ENCODE peak calls at places on chromosome 9, in eight cellular contexts. Z is endodermal cell, L is pancreas, U is HCT116, T is mesendoderm, R is heart right ventricle, E is GM23338, M is PC-9. H is an unnamed sample.

GRCh38 chr9:129146441-129146933 is 31.6 kb downstream of the IER5L start:
- DNase-seq in R (no peak), U (no peak), M (no peak), L (no peak), Z (no peak), T (peak; percentile 44), E (no peak), H (no peak)

GRCh38 chr9:99023831-99024230 is 80.1 kb downstream of the COL15A1 start:
- DNase-seq in Z (no peak), T (no peak), E (no peak), R (no peak), M (no peak), U (no peak), L (no peak), H (no peak)

GRCh38 chr9:137878146-137878941 is 762 bp downstream of the CACNA1B start:
- DNase-seq in E (peak; percentile 90), U (no peak), M (no peak), T (peak; percentile 77), L (no peak), Z (peak; percentile 95), R (peak; percentile 12), H (no peak)

GRCh38 chr9:72478993-72479392 is 42.4 kb upstream of the TMC1 start:
- DNase-seq in U (no peak), M (no peak), Z (no peak), T (no peak), E (no peak), R (no peak), L (no peak), H (no peak)

GRCh38 chr9:19229725-19230355 is 653 bp upstream of the DENND4C start:
- DNase-seq in R (peak; percentile 47), E (peak; percentile 87), L (no peak), M (peak; percentile 53), Z (peak; percentile 92), U (peak; percentile 36), T (peak; percentile 89), H (no peak)

GRCh38 chr9:134618163-134618822 is 23.3 kb upstream of the COL5A1 start:
- DNase-seq in T (no peak), R (no peak), U (no peak), M (no peak), E (no peak), Z (peak; percentile 42), L (no peak), H (no peak)

GRCh38 chr9:132670359-132670815 is at the start of gene GTF3C4:
- DNase-seq in M (peak; percentile 63), L (peak; percentile 83), R (peak; percentile 86), Z (no peak), T (no peak), U (peak; percentile 46), E (peak; percentile 89), H (peak; percentile 80)

GRCh38 chr9:121499427-121500164 is at the start of gene GGTA1:
- DNase-seq in E (peak; percentile 67), Z (peak; percentile 81), R (peak; percentile 73), M (no peak), L (peak; percentile 45), U (no peak), T (peak; percentile 55), H (no peak)

GRCh38 chr9:124480621-124480981 is 26.6 kb downstream of the NR5A1 start:
- DNase-seq in R (no peak), U (peak; percentile 32), L (no peak), T (peak; percentile 85), Z (peak; percentile 91), M (no peak), E (peak; percentile 86), H (no peak)

GRCh38 chr9:105458404-105458803 is 10.6 kb downstream of the FSD1L start:
- DNase-seq in U (no peak), Z (peak; percentile 78), R (no peak), L (no peak), E (peak; percentile 18), T (peak; percentile 83), M (no peak), H (no peak)

DNA sequence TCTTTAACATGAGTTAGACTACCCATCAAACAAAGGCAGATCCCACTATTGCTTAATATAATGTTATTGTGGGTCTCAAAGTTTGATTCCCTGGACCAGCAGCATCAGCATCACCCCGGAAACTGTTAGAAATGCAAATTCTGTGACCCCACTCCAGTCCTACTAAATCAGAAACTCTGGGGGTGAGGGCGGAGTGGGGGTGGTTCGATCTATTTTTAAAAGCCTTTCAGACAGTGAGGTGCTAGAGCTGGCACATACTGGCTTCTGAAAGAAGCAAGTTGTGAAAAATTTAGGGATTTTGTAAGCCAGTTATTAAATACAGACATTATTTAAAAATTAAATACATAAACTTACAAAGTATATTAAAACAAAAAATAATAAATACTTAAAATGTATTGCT is 513.2 kb downstream of the NFIB start:
- DNase-seq in L (no peak), M (no peak), U (no peak), Z (no peak), R (no peak), E (no peak), T (no peak), H (no peak)
- H3K4me3 ChIP-seq in L (no peak overlapping the region), M (no peak overlapping the region), U (no peak overlapping the region), Z (no peak overlapping the region), R (no peak overlapping the region), E (no peak overlapping the region), T (no peak overlapping the region), H (no peak overlapping the region)

GRCh38 chr9:97502984-97503861 is 1.8 kb downstream of the TMOD1 start:
- DNase-seq in R (peak; percentile 21), M (no peak), U (no peak), L (peak; percentile 25), E (peak; percentile 49), T (peak; percentile 79), Z (peak; percentile 72), H (no peak)
- H3K27ac ChIP-seq in R (peak overlapping the region; percentile 93), M (no peak overlapping the region), U (no peak overlapping the region), L (peak overlapping the region; percentile 84), E (no peak overlapping the region), T (peak overlapping the region; percentile 72), Z (no peak overlapping the region), H (peak overlapping the region; percentile 73)

DNA sequence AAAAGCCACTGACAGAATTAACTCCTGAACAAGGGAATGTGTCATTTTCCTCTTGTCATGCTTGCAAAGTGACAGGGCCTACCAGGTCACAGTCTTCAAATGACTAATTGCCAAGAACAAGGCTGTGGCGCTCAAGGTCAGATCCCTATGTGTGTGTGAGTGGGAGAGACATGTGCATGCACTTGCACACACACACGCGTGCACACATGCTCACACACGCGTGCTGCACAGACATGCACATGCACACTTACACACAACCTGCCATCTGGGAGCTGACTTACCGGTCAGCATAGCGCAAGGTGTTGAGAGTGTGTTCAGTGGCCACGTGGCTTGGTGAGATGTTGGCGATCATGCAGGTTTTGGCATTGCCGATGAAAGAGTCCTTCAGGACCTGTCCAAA is 69.8 kb downstream of the KIF24 start:
- DNase-seq in L (no peak), T (no peak), M (no peak), R (no peak), E (no peak), Z (no peak), U (no peak), H (no peak)
- H3K4me3 ChIP-seq in L (no peak overlapping the region), T (no peak overlapping the region), M (no peak overlapping the region), R (no peak overlapping the region), E (no peak overlapping the region), Z (no peak overlapping the region), U (no peak overlapping the region), H (no peak overlapping the region)

GRCh38 chr9:372143-372542 is 157.5 kb downstream of the DOCK8 start:
- DNase-seq in T (no peak), E (no peak), L (no peak), Z (no peak), U (no peak), R (no peak), M (no peak), H (no peak)
- H3K27ac ChIP-seq in T (no peak overlapping the region), E (no peak overlapping the region), L (no peak overlapping the region), Z (no peak overlapping the region), U (no peak overlapping the region), R (no peak overlapping the region), M (no peak overlapping the region), H (no peak overlapping the region)

GRCh38 chr9:91424403-91425176 is 958 bp upstream of the NFIL3 start:
- DNase-seq in Z (peak; percentile 75), U (no peak), T (peak; percentile 63), R (peak; percentile 86), E (peak; percentile 69), L (peak; percentile 79), M (peak; percentile 62), H (peak; percentile 77)

GRCh38 chr9:91421987-91422765 is 1.5 kb downstream of the NFIL3 start:
- DNase-seq in L (peak; percentile 38), T (peak; percentile 40), R (peak; percentile 53), U (no peak), M (peak; percentile 63), E (no peak), Z (peak; percentile 56), H (no peak)

GRCh38 chr9:91425270-91425669 is 1.6 kb upstream of the NFIL3 start:
- DNase-seq in L (no peak), T (no peak), Z (no peak), R (no peak), M (no peak), U (no peak), E (no peak), H (no peak)

GRCh38 chr9:91422832-91423711 is 560 bp downstream of the NFIL3 start:
- DNase-seq in L (peak; percentile 78), U (no peak), E (peak; percentile 60), R (peak; percentile 65), T (peak; percentile 77), M (peak; percentile 57), Z (peak; percentile 85), H (peak; percentile 53)

GRCh38 chr9:91423785-91424402 is at the start of gene NFIL3:
- DNase-seq in R (peak; percentile 75), M (peak; percentile 45), E (peak; percentile 77), U (no peak), Z (peak; percentile 88), T (peak; percentile 79), L (peak; percentile 86), H (peak; percentile 74)
- H3K4me3 ChIP-seq in R (peak within 1 kb of the TSS; percentile 48), M (peak within 1 kb of the TSS; percentile 91), E (peak within 1 kb of the TSS; percentile 91), U (peak within 1 kb of the TSS; percentile 92), Z (peak within 1 kb of the TSS; percentile 95), T (peak within 1 kb of the TSS; percentile 65), L (peak within 1 kb of the TSS; percentile 68), H (peak within 1 kb of the TSS; percentile 75)

DNA sequence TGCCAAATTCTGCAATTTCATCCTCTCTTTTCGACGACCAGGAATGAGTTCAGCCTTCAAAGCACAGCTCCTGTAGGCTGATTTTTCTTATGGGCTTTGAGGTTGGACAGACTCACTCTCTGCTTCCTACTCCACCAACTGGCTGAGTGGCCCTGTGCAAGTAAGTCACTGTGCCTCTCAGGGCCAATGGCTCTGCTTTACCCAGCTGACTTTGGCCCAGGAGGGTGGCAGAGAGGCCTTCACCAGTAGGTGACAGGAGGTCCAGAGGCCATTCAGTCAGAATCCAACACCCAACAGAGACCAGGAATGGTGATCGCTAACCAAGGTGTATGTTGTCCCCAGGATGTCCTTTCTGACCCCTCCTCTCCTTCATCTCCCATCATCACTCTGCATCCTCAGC is 49.5 kb upstream of the ALDH1B1 start:
- DNase-seq in L (no peak), E (no peak), T (no peak), U (no peak), M (no peak), R (no peak), Z (peak; percentile 32), H (no peak)
- H3K27ac ChIP-seq in L (no peak overlapping the region), E (no peak overlapping the region), T (no peak overlapping the region), U (no peak overlapping the region), M (no peak overlapping the region), R (no peak overlapping the region), Z (no peak overlapping the region), H (no peak overlapping the region)